ENCODE peak calls at places on chromosomes 5 and 9, in six cellular contexts. P is prostate gland, O is lower lobe of right lung, T is GM23338, R is tibial artery, X is vagina. F is an unnamed sample.

GRCh38 chr5:168274416-168274815 is 17.0 kb upstream of the WWC1 start:
- DNase-seq in P (no peak), O (no peak), T (no peak), R (no peak), X (no peak), F (no peak)

GRCh38 chr5:135423158-135423925 is 23.8 kb downstream of the DCANP1 start:
- DNase-seq in P (no peak), O (no peak), T (no peak), R (no peak), X (no peak), F (no peak)

GRCh38 chr5:176639981-176640380 is 7.3 kb upstream of the TSPAN17 start:
- DNase-seq in P (no peak), O (no peak), T (no peak), R (peak; percentile 43), X (no peak), F (no peak)

GRCh38 chr9:108136646-108137045 is 647.1 kb upstream of the KLF4 start:
- DNase-seq in P (no peak), O (no peak), T (no peak), R (no peak), X (no peak), F (no peak)

GRCh38 chr5:131322926-131323325 is 59.1 kb downstream of the CDC42SE2 start:
- DNase-seq in P (no peak), O (no peak), T (no peak), R (no peak), X (no peak), F (no peak)

GRCh38 chr9:134174526-134175290 is 10.3 kb upstream of the RNU6ATAC start:
- DNase-seq in P (no peak), O (no peak), T (no peak), R (no peak), X (no peak), F (peak; percentile 43)

GRCh38 chr5:171770153-171770552 is 15.5 kb upstream of the SMIM23 start:
- DNase-seq in P (no peak), O (no peak), T (peak; percentile 71), R (no peak), X (peak; percentile 52), F (no peak)

GRCh38 chr5:131610198-131611063 is 24.6 kb downstream of the RAPGEF6 start:
- DNase-seq in P (no peak), O (no peak), T (peak; percentile 21), R (no peak), X (no peak), F (no peak)

GRCh38 chr5:73625314-73625904 is 587 bp upstream of the ARHGEF28 start:
- DNase-seq in P (no peak), O (no peak), T (no peak), R (no peak), X (no peak), F (no peak)

GRCh38 chr9:124220551-124221451 is 36.9 kb upstream of the NEK6 start:
- DNase-seq in P (peak; percentile 87), O (no peak), T (no peak), R (peak; percentile 46), X (no peak), F (peak; percentile 62)

GRCh38 chr5:106380736-106381135 is 1290.0 kb downstream of the EFNA5 start:
- DNase-seq in P (no peak), O (no peak), T (no peak), R (no peak), X (no peak), F (no peak)

GRCh38 chr5:169814045-169814444 is 166.2 kb downstream of the INSYN2B start:
- DNase-seq in P (no peak), O (no peak), T (no peak), R (no peak), X (no peak), F (no peak)

GRCh38 chr9:87108639-87109038 is 161.3 kb upstream of the GAS1 start:
- DNase-seq in P (no peak), O (no peak), T (no peak), R (no peak), X (no peak), F (no peak)

DNA sequence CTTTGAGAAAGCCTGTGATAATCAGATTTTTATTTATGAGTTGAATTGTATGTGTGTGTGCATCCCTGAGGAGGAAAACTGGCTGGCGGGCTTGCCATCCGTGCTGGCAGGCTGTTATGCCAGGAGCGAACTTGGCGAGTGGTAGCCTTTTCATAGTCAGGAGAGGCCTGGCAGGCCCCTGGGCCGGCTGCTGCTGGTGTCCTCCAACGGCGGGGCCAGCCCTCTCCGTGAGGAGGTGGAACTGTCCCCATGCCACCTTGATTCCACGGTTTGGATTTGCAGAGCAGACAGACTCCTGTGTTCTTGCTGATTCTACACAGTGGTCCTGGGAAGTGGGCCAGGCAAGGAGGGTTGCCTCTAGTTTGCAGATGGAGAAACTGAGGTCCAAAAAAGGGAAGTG is 43.3 kb downstream of the ZNF618 start:
- DNase-seq in P (peak; percentile 2), O (no peak), T (no peak), R (no peak), X (no peak), F (no peak)
- H3K36me3 ChIP-seq in P (no peaks in the 10 kb centered on the region), O (no peaks in the 10 kb centered on the region), T (no peaks in the 10 kb centered on the region), R (no peaks in the 10 kb centered on the region), X (no peaks in the 10 kb centered on the region), F (no peaks in the 10 kb centered on the region)

GRCh38 chr9:125822160-125822559 is 75.0 kb downstream of the PBX3 start:
- DNase-seq in P (no peak), O (no peak), T (no peak), R (no peak), X (no peak), F (no peak)

GRCh38 chr9:125820100-125820804 is 73.1 kb downstream of the PBX3 start:
- DNase-seq in P (no peak), O (no peak), T (peak; percentile 10), R (no peak), X (no peak), F (no peak)

GRCh38 chr9:125825762-125826161 is 78.6 kb downstream of the PBX3 start:
- DNase-seq in P (no peak), O (no peak), T (no peak), R (no peak), X (no peak), F (no peak)

GRCh38 chr9:125822902-125823301 is 75.7 kb downstream of the PBX3 start:
- DNase-seq in P (no peak), O (no peak), T (no peak), R (no peak), X (no peak), F (no peak)

DNA sequence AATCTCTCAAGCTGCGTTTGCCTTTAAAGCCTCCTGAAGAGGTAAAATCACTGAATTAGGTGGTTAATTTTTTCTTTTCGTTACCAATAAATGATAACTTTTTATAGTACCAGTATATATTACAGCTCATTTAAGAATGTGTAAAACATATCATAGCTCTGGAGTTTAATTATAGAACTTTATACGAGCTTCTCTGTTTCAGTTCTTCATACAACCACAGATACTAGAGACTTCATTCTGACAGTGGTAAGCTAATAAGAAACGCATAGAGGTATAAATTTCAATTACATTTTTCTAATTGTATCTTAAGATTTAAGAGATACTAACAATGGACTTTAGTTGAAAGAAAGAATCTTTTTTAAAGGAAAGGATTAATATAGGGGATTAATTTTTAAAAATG is 73.9 kb downstream of the PBX3 start:
- DNase-seq in P (no peak), O (no peak), T (no peak), R (no peak), X (no peak), F (no peak)
- H3K4me3 ChIP-seq in P (no peak overlapping the region), O (no peak overlapping the region), T (no peak overlapping the region), R (no peak overlapping the region), X (no peak overlapping the region), F (no peak overlapping the region)

DNA sequence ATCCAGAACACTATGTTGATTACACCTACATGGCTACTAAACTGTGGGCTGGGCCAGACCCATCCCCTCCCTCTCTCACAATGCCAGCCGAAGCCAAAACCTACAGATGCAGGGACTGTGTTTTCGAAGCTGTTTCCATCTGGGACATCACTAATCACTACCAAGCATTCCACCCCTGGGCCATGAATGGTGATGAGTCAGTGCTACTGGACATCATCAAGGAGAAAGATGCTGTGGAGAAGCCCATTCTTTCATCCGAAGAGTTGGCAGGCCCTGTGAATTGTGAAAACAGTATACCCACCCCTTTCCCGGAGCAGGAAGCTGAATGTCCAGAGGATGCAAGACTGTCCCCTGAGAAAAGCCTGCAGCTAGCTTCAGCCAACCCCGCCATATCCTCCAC is 65.0 kb downstream of the ZNF462 start:
- DNase-seq in P (no peak), O (no peak), T (no peak), R (no peak), X (no peak), F (no peak)
- H3K36me3 ChIP-seq in P (peaks cover 5% of the 10 kb centered on the region), O (peaks cover 68% of the 10 kb centered on the region), T (peaks cover 79% of the 10 kb centered on the region), R (peaks cover 20% of the 10 kb centered on the region), X (no peaks in the 10 kb centered on the region), F (no peaks in the 10 kb centered on the region)

GRCh38 chr9:127405344-127406125 is 8.6 kb downstream of the SLC2A8 start:
- DNase-seq in P (no peak), O (no peak), T (no peak), R (no peak), X (no peak), F (no peak)

GRCh38 chr9:127402401-127403090 is 5.6 kb downstream of the SLC2A8 start:
- DNase-seq in P (no peak), O (no peak), T (no peak), R (no peak), X (no peak), F (no peak)

GRCh38 chr9:127404631-127405030 is 7.7 kb downstream of the SLC2A8 start:
- DNase-seq in P (no peak), O (no peak), T (no peak), R (no peak), X (no peak), F (no peak)

GRCh38 chr9:127406799-127407504 is 10.0 kb downstream of the SLC2A8 start:
- DNase-seq in P (no peak), O (no peak), T (no peak), R (no peak), X (no peak), F (no peak)

GRCh38 chr9:127403507-127404192 is 6.7 kb downstream of the SLC2A8 start:
- DNase-seq in P (no peak), O (no peak), T (no peak), R (no peak), X (no peak), F (no peak)
- H3K4me3 ChIP-seq in P (no peak overlapping the region), O (no peak overlapping the region), T (no peak overlapping the region), R (no peak overlapping the region), X (no peak overlapping the region), F (no peak overlapping the region)

GRCh38 chr9:107123389-107123788 is 159.7 kb upstream of the RAD23B start:
- DNase-seq in P (no peak), O (no peak), T (no peak), R (no peak), X (no peak), F (no peak)

GRCh38 chr9:107119735-107120134 is 163.3 kb upstream of the RAD23B start:
- DNase-seq in P (no peak), O (no peak), T (no peak), R (no peak), X (no peak), F (no peak)

GRCh38 chr9:107118873-107119272 is 164.2 kb upstream of the RAD23B start:
- DNase-seq in P (no peak), O (no peak), T (no peak), R (no peak), X (no peak), F (no peak)

DNA sequence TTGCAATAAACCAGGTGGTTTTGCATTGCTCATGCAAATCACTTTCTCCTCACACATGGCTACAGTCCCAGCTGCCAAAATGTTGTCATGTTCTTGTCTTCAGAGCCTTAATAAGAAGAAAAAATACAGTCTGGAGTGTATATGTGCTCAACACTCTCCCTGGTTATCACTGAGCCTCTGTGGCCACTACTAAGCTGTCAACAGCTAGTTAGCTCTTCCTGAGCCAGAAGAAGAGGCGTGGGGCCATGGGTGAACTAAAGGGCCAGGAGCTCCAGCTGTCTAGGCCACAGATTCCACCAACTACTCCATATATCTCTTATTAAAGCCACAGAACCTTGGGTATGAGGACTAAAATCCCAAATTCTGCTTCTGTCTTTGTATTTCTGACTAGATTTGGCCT is 163.8 kb upstream of the RAD23B start:
- DNase-seq in P (no peak), O (no peak), T (no peak), R (no peak), X (no peak), F (no peak)
- H3K36me3 ChIP-seq in P (no peaks in the 10 kb centered on the region), O (no peaks in the 10 kb centered on the region), T (no peaks in the 10 kb centered on the region), R (no peaks in the 10 kb centered on the region), X (no peaks in the 10 kb centered on the region), F (no peaks in the 10 kb centered on the region)